ENCODE peak calls at places on chromosomes 1 and 21, in four cellular contexts. U is CD4-positive, alpha-beta memory T cell; O is stimulated activated naive CD8-positive, alpha-beta T cell treated with anti-CD3 and anti-CD28 coated beads, Interleukin-15, amount 100 ng/mL, for 72 hours; I is NCI-H1436. G is an unnamed sample.

GRCh38 chr1:119713039-119713537 is 1.4 kb downstream of the PHGDH start:
- DNase-seq in U (no peak), O (peak), I (no peak), G (no peak)

GRCh38 chr1:14972107-14972506 is 181.4 kb upstream of the TMEM51 start:
- DNase-seq in U (no peak), O (no peak), I (no peak), G (no peak)

GRCh38 chr1:55708781-55709180 is 493.6 kb upstream of the USP24 start:
- DNase-seq in U (no peak), O (no peak), I (no peak), G (no peak)

GRCh38 chr1:170929412-170929834 is 5.9 kb upstream of the MROH9 start:
- DNase-seq in U (no peak), O (no peak), I (no peak), G (no peak)

GRCh38 chr21:15051652-15052554 is 12.9 kb downstream of the NRIP1 start:
- DNase-seq in U (no peak), O (no peak), I (no peak), G (no peak)

GRCh38 chr1:205978676-205979075 is 24.5 kb downstream of the RAB7B start:
- DNase-seq in U (no peak), O (no peak), I (no peak), G (no peak)

GRCh38 chr1:20255666-20256065 is 35.0 kb upstream of the VWA5B1 start:
- DNase-seq in U (no peak), O (peak), I (no peak), G (no peak)

GRCh38 chr1:58768971-58769808 is 14.7 kb downstream of the JUN start:
- DNase-seq in U (no peak), O (no peak), I (peak), G (peak)

GRCh38 chr1:61056674-61057439 is 25.5 kb upstream of the NFIA start:
- DNase-seq in U (peak), O (peak), I (peak), G (no peak)

GRCh38 chr1:31429583-31429982 is 16.6 kb downstream of the SERINC2 start:
- DNase-seq in U (no peak), O (no peak), I (no peak), G (no peak)

GRCh38 chr1:242586355-242586670 is 61.8 kb upstream of the PLD5 start:
- DNase-seq in U (no peak), O (no peak), I (no peak), G (no peak)

G was measured in NCI-H2107.